ENCODE peak calls at places on chromosomes 12 and 14, in nine cellular contexts. U is NCI-H2029, L is A549, F is HCT116, G is EH, X is iris pigment epithelial cell, W is right cardiac atrium, J is bronchial epithelial cell, A is RWPE1. Y is an unnamed sample.

GRCh38 chr12:22228022-22228875 is 106.3 kb downstream of the ST8SIA1 start:
- DNase-seq in L (no peak), A (no peak), F (no peak), X (peak), U (no peak), J (peak), G (peak), W (no peak), Y (peak)

GRCh38 chr12:75852143-75852542 is 179.4 kb downstream of the PHLDA1 start:
- DNase-seq in L (no peak), U (no peak), A (peak), W (no peak), G (peak), X (peak), F (no peak), J (peak), Y (peak)

GRCh38 chr12:109777544-109777943 is 55.7 kb downstream of the TRPV4 start:
- DNase-seq in X (peak), L (peak), J (peak), W (no peak), A (peak), U (peak), F (no peak), G (peak), Y (peak)

GRCh38 chr12:119072463-119072862 is 91.1 kb downstream of the SRRM4 start:
- DNase-seq in W (no peak), F (no peak), J (no peak), G (no peak), A (no peak), U (no peak), X (no peak), L (no peak), Y (no peak)

GRCh38 chr12:12008232-12008850 is 62.4 kb upstream of the BCL2L14 start:
- DNase-seq in F (no peak), J (no peak), G (no peak), X (no peak), A (no peak), L (no peak), W (no peak), U (peak), Y (peak)

GRCh38 chr12:26239127-26239500 is 43.7 kb downstream of the SSPN start:
- DNase-seq in W (peak), L (no peak), J (no peak), X (no peak), F (no peak), A (no peak), G (no peak), U (no peak), Y (no peak)

GRCh38 chr12:90280033-90280432 is 571.4 kb upstream of the ATP2B1 start:
- DNase-seq in X (peak), G (peak), F (no peak), L (no peak), A (peak), U (no peak), J (peak), W (no peak), Y (peak)

GRCh38 chr14:93231129-93231979 is 24.3 kb downstream of the UBR7 start:
- DNase-seq in L (peak), X (peak), W (peak), J (peak), G (peak), F (no peak), A (peak), U (no peak), Y (peak)

GRCh38 chr12:92188517-92189188 is 43.0 kb upstream of the BTG1 start:
- DNase-seq in A (no peak), L (no peak), W (no peak), U (no peak), J (no peak), G (no peak), F (no peak), X (no peak), Y (no peak)

GRCh38 chr12:75705749-75706719 is 194.6 kb upstream of the KRR1 start:
- DNase-seq in X (peak), A (no peak), J (peak), W (peak), G (peak), F (peak), L (peak), U (no peak), Y (no peak)

GRCh38 chr14:67762051-67762450 is 54.3 kb downstream of the ZFYVE26 start:
- DNase-seq in G (no peak), J (no peak), U (no peak), F (no peak), W (no peak), L (no peak), A (no peak), X (no peak), Y (no peak)

GRCh38 chr12:106039242-106039641 is 99.5 kb downstream of the NUAK1 start:
- DNase-seq in W (no peak), U (no peak), J (no peak), L (no peak), F (no peak), A (no peak), X (no peak), G (no peak), Y (no peak)

GRCh38 chr14:83520837-83521236 is 1987.2 kb upstream of the SEL1L start:
- DNase-seq in F (no peak), A (no peak), L (no peak), J (no peak), X (peak), W (no peak), G (peak), U (no peak), Y (no peak)

GRCh38 chr12:26135010-26135420 is 10.2 kb upstream of the BHLHE41 start:
- DNase-seq in X (peak), J (no peak), G (peak), U (peak), W (peak), F (no peak), L (no peak), A (no peak), Y (no peak)

GRCh38 chr12:3229577-3229976 is 152.4 kb downstream of the TSPAN9 start:
- DNase-seq in L (no peak), X (no peak), G (no peak), A (no peak), W (no peak), U (no peak), F (no peak), J (no peak), Y (no peak)

GRCh38 chr14:61471297-61471980 is 150.1 kb downstream of the PRKCH start:
- DNase-seq in F (no peak), X (peak), A (no peak), W (no peak), J (no peak), U (no peak), L (no peak), G (no peak), Y (no peak)

GRCh38 chr12:118058881-118059644 is 1.9 kb downstream of the WSB2 start:
- DNase-seq in F (no peak), A (no peak), W (no peak), U (no peak), G (peak), X (peak), J (peak), L (no peak), Y (peak)

GRCh38 chr12:6146509-6146908 is 22.0 kb upstream of the VWF start:
- DNase-seq in F (no peak), J (no peak), G (no peak), A (no peak), W (no peak), X (no peak), U (no peak), L (no peak), Y (no peak)

GRCh38 chr12:3314306-3314663 is 176.7 kb upstream of the PRMT8 start:
- DNase-seq in U (no peak), L (no peak), W (no peak), J (no peak), A (no peak), X (no peak), F (no peak), G (no peak), Y (no peak)

GRCh38 chr14:104968541-104969401 is 9.4 kb downstream of the AHNAK2 start:
- DNase-seq in L (peak), J (peak), W (peak), U (no peak), F (no peak), G (peak), A (peak), X (peak), Y (peak)

GRCh38 chr12:68223067-68223747 is 2.4 kb downstream of the IL26 start:
- DNase-seq in W (peak), A (peak), J (peak), F (peak), L (peak), U (peak), X (peak), G (peak), Y (peak)

GRCh38 chr12:27572486-27573255 is 48.7 kb downstream of the PPFIBP1 start:
- DNase-seq in U (no peak), L (no peak), J (no peak), F (no peak), A (no peak), W (no peak), G (peak), X (peak), Y (no peak)

GRCh38 chr12:25034676-25035075 is 85.8 kb upstream of the BCAT1 start:
- DNase-seq in G (peak), F (no peak), A (no peak), X (no peak), J (no peak), L (no peak), W (no peak), U (no peak), Y (peak)

GRCh38 chr12:12645485-12645884 is 33.8 kb downstream of the CREBL2 start:
- DNase-seq in U (no peak), F (peak), W (no peak), J (peak), L (peak), X (peak), G (peak), A (peak), Y (no peak)

GRCh38 chr12:31594681-31595080 is 3.7 kb upstream of the DENND5B start:
- DNase-seq in X (peak), F (no peak), U (no peak), J (no peak), W (no peak), A (no peak), L (peak), G (peak), Y (no peak)

GRCh38 chr14:69891422-69891821 is 12.2 kb downstream of the SMOC1 start:
- DNase-seq in J (no peak), U (no peak), X (no peak), L (no peak), A (no peak), G (no peak), F (no peak), W (no peak), Y (no peak)

GRCh38 chr14:100818221-100818699 is 7.7 kb upstream of the MEG3 start:
- DNase-seq in J (no peak), X (no peak), U (no peak), L (no peak), A (no peak), F (no peak), G (peak), W (peak), Y (no peak)

GRCh38 chr12:30500532-30500931 is 195.1 kb downstream of the IPO8 start:
- DNase-seq in G (no peak), A (no peak), J (no peak), X (no peak), U (no peak), F (no peak), W (no peak), L (no peak), Y (no peak)

GRCh38 chr14:65461730-65462129 is 49.2 kb downstream of the FUT8 start:
- DNase-seq in F (no peak), J (peak), X (peak), W (no peak), A (no peak), L (no peak), U (no peak), G (peak), Y (no peak)

GRCh38 chr12:62259311-62259992 is 752 bp upstream of the USP15 start:
- DNase-seq in L (peak), J (peak), G (no peak), F (no peak), X (no peak), U (peak), W (no peak), A (no peak), Y (no peak)

GRCh38 chr14:104586832-104587620 is 7.5 kb downstream of the C14orf180 start:
- DNase-seq in G (peak), J (no peak), L (no peak), A (no peak), W (peak), U (no peak), X (no peak), F (no peak), Y (no peak)

GRCh38 chr12:4763549-4763948 is 43.3 kb downstream of the GALNT8 start:
- DNase-seq in X (no peak), L (peak), W (peak), U (no peak), F (peak), A (no peak), G (peak), J (peak), Y (no peak)

GRCh38 chr14:88422919-88423318 is 37.5 kb downstream of the SPATA7 start:
- DNase-seq in F (no peak), X (peak), W (no peak), G (peak), J (peak), L (no peak), A (peak), U (no peak), Y (peak)

GRCh38 chr12:40105265-40105514 is 691 bp downstream of the SLC2A13 start:
- DNase-seq in A (no peak), L (no peak), G (no peak), U (no peak), W (no peak), J (peak), F (no peak), X (peak), Y (no peak)

GRCh38 chr14:63692309-63693020 is 35.4 kb downstream of the SGPP1 start:
- DNase-seq in X (peak), U (no peak), A (no peak), G (peak), J (no peak), F (no peak), L (no peak), W (no peak), Y (no peak)

GRCh38 chr14:103520657-103521437 is 1.8 kb downstream of the CKB start:
- DNase-seq in J (no peak), F (peak), L (peak), A (peak), W (peak), X (peak), G (peak), U (peak), Y (peak)

GRCh38 chr14:54625158-54625557 is 58.2 kb downstream of the SAMD4A start:
- DNase-seq in J (peak), X (no peak), A (no peak), W (no peak), F (no peak), L (no peak), G (peak), U (no peak), Y (no peak)